ENCODE peak calls at places on chromosomes 1 and 21, in five cellular contexts. A is HS-5; B is CD8-positive, alpha-beta memory T cell; C is KBM-7; M is mammary epithelial cell. F is an unnamed sample.

GRCh38 chr1:50704126-50704525 is 255.9 kb downstream of the FAF1 start:
- DNase-seq in A (no peak), M (peak), B (no peak), C (peak), F (no peak)

GRCh38 chr1:10031461-10031860 is 1.3 kb upstream of the UBE4B start:
- DNase-seq in A (peak), C (no peak), M (no peak), B (no peak), F (no peak)

GRCh38 chr1:30727796-30728195 is 4.4 kb upstream of the MATN1 start:
- DNase-seq in C (no peak), B (no peak), A (no peak), M (no peak), F (no peak)

GRCh38 chr1:26960625-26960966 is 328 bp upstream of the KDF1 start:
- DNase-seq in B (no peak), A (no peak), M (no peak), C (no peak), F (no peak)

GRCh38 chr1:207316622-207317510 is 4.6 kb upstream of the CD55 start:
- DNase-seq in C (peak), B (no peak), A (no peak), M (peak), F (peak)

GRCh38 chr1:151947140-151947539 is 37.8 kb upstream of the THEM4 start:
- DNase-seq in B (no peak), M (peak), C (no peak), A (no peak), F (no peak)

GRCh38 chr21:27346041-27346448 is 379.2 kb upstream of the ADAMTS5 start:
- DNase-seq in A (peak), B (no peak), M (peak), C (no peak), F (no peak)

GRCh38 chr1:226708342-226708780 is 30.7 kb downstream of the ITPKB start:
- DNase-seq in M (peak), A (peak), C (no peak), B (no peak), F (no peak)

GRCh38 chr1:52032785-52033131 is 852 bp downstream of the KTI12 start:
- DNase-seq in B (peak), A (no peak), C (peak), M (no peak), F (no peak)

GRCh38 chr1:172350781-172351180 is 69.7 kb upstream of the C1orf105 start:
- DNase-seq in M (no peak), A (no peak), B (no peak), C (no peak), F (no peak)

GRCh38 chr1:241551759-241552638 is 19.8 kb downstream of the KMO start:
- DNase-seq in A (no peak), C (peak), B (peak), M (no peak), F (no peak)

GRCh38 chr1:160567858-160568682 is 11.2 kb downstream of the CD84 start:
- DNase-seq in B (peak), M (no peak), A (no peak), C (peak), F (no peak)

GRCh38 chr1:59295603-59296002 is 1.3 kb upstream of the FGGY start:
- DNase-seq in A (no peak), M (no peak), B (no peak), C (no peak), F (no peak)

GRCh38 chr1:30257742-30258380 is 465.5 kb downstream of the MATN1 start:
- DNase-seq in B (no peak), A (no peak), C (no peak), M (no peak), F (no peak)

GRCh38 chr21:41827951-41828883 is 50.9 kb downstream of the PRDM15 start:
- DNase-seq in A (no peak), B (no peak), C (no peak), M (no peak), F (no peak)

GRCh38 chr1:58964880-58965279 is 181.0 kb upstream of the JUN start:
- DNase-seq in B (no peak), M (peak), C (no peak), A (no peak), F (no peak)

GRCh38 chr1:33916786-33917185 is 52.9 kb downstream of the HMGB4 start:
- DNase-seq in M (no peak), B (no peak), C (no peak), A (no peak), F (no peak)

GRCh38 chr1:41995441-41996130 is 76.9 kb upstream of the HIVEP3 start:
- DNase-seq in M (no peak), C (no peak), B (no peak), A (no peak), F (no peak)

GRCh38 chr1:66043186-66043585 is 250.5 kb downstream of the PDE4B start:
- DNase-seq in B (no peak), A (no peak), M (no peak), C (no peak), F (no peak)